ENCODE peak calls at places on chromosomes 3 and 15, in nine cellular contexts. R, P, D, H, F, I, V, G and B are unnamed samples.

GRCh38 chr15:84621358-84621979 is 20.7 kb downstream of the ZSCAN2 start:
- DNase-seq in R (no peak), P (peak), D (no peak), H (no peak), F (no peak), I (no peak), V (no peak), G (no peak), B (no peak)

GRCh38 chr15:66394472-66394871 is 7.8 kb downstream of the MAP2K1 start:
- DNase-seq in R (no peak), P (no peak), D (no peak), H (no peak), F (no peak), I (no peak), V (no peak), G (no peak), B (no peak)

GRCh38 chr15:85733415-85733814 is 61.3 kb downstream of the KLHL25 start:
- DNase-seq in R (no peak), P (no peak), D (no peak), H (no peak), F (no peak), I (no peak), V (no peak), G (no peak), B (no peak)

GRCh38 chr3:106262976-106263375 is 394.2 kb upstream of the CBLB start:
- DNase-seq in R (peak), P (no peak), D (no peak), H (no peak), F (no peak), I (no peak), V (no peak), G (no peak), B (no peak)

GRCh38 chr3:159828542-159828943 is 160.1 kb upstream of the IL12A start:
- DNase-seq in R (no peak), P (no peak), D (no peak), H (no peak), F (no peak), I (no peak), V (no peak), G (peak), B (no peak)

GRCh38 chr3:169675091-169675490 is 11.6 kb upstream of the MECOM start:
- DNase-seq in R (no peak), P (no peak), D (no peak), H (no peak), F (no peak), I (no peak), V (no peak), G (no peak), B (no peak)

GRCh38 chr15:34359416-34359815 is 7.6 kb downstream of the LPCAT4 start:
- DNase-seq in R (no peak), P (no peak), D (no peak), H (no peak), F (no peak), I (no peak), V (peak), G (no peak), B (no peak)

GRCh38 chr15:51721199-51721960 is 16.1 kb downstream of the LYSMD2 start:
- DNase-seq in R (no peak), P (no peak), D (no peak), H (no peak), F (no peak), I (no peak), V (no peak), G (no peak), B (no peak)

GRCh38 chr3:188526057-188526456 is 372.1 kb downstream of the LPP start:
- DNase-seq in R (no peak), P (peak), D (no peak), H (peak), F (no peak), I (no peak), V (no peak), G (no peak), B (no peak)

GRCh38 chr3:39388741-39389248 is 5.6 kb downstream of the SLC25A38 start:
- DNase-seq in R (no peak), P (no peak), D (no peak), H (no peak), F (no peak), I (no peak), V (no peak), G (peak), B (no peak)

GRCh38 chr15:66591322-66591862 is 25.6 kb upstream of the LCTL start:
- DNase-seq in R (no peak), P (no peak), D (no peak), H (peak), F (no peak), I (no peak), V (no peak), G (no peak), B (no peak)

GRCh38 chr15:90316139-90316538 is 35.9 kb upstream of the ZNF774 start:
- DNase-seq in R (no peak), P (no peak), D (no peak), H (no peak), F (no peak), I (peak), V (no peak), G (no peak), B (no peak)

GRCh38 chr15:98657721-98658120 is 9.4 kb downstream of the IGF1R start:
- DNase-seq in R (no peak), P (no peak), D (no peak), H (no peak), F (no peak), I (no peak), V (no peak), G (no peak), B (no peak)

GRCh38 chr3:162936706-162937105 is 1440.1 kb downstream of the OTOL1 start:
- DNase-seq in R (no peak), P (no peak), D (no peak), H (no peak), F (no peak), I (no peak), V (no peak), G (no peak), B (no peak)

DNA sequence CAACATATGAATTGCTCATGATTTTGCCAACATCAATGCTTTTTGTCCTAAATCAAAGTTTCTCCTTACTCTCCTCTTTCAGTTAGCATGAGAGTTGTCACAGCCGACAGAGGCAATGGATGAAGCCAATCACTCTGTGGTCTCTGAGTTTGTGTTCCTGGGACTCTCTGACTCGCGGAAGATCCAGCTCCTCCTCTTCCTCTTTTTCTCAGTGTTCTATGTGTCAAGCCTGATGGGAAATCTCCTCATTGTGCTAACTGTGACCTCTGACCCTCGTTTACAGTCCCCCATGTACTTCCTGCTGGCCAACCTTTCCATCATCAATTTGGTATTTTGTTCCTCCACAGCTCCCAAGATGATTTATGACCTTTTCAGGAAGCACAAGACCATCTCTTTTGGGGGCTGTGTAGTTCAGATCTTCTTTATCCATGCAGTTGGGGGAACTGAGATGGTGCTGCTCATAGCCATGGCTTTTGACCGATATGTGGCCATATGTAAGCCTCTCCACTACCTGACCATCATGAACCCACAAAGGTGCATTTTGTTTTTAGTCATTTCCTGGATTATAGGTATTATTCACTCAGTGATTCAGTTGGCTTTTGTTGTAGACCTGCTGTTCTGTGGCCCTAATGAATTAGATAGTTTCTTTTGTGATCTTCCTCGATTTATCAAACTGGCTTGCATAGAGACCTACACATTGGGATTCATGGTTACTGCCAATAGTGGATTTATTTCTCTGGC is 2.5 kb downstream of the OR4F6 start:
- DNase-seq in R (no peak), P (no peak), D (no peak), H (no peak), F (no peak), I (no peak), V (no peak), G (no peak), B (no peak)
- TF ChIP-seq CTCF in R (no peak), P (no peak), D (no peak), H (no peak), F (no peak), I (no peak), V (no peak), G (no peak), B (no peak)

GRCh38 chr3:134333522-134334181 is 40.6 kb downstream of the AMOTL2 start:
- DNase-seq in R (peak), P (peak), D (no peak), H (no peak), F (no peak), I (no peak), V (no peak), G (no peak), B (no peak)
- TF ChIP-seq CTCF in R (peak), P (peak), D (no peak), H (no peak), F (no peak), I (no peak), V (peak), G (no peak), B (no peak)

GRCh38 chr3:122776675-122777074 is 17.0 kb downstream of the HSPBAP1 start:
- DNase-seq in R (no peak), P (no peak), D (no peak), H (no peak), F (no peak), I (no peak), V (no peak), G (no peak), B (no peak)
- TF ChIP-seq CTCF in R (no peak), P (no peak), D (no peak), H (no peak), F (no peak), I (no peak), V (no peak), G (no peak), B (no peak)

DNA sequence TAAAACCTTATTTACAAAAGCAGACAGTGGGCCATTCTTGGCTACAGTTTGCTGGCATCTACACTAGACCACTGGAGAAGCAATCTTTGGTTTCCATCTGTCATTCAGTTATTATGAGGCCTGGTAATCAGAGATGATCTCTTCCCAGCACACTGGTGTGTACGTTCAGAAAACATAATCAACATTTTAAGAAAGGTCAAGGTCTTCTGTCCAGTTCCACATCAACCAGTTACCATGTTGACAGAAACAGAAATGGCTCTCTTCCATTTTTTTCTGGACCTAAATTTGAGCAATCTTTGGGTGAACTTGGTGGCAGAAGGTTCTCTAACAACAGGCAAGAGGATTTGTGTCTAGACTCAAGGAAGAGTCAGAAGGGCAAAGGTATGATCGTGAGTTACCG is 29.8 kb upstream of the ARHGEF3 start:
- DNase-seq in R (no peak), P (no peak), D (no peak), H (no peak), F (no peak), I (no peak), V (no peak), G (no peak), B (no peak)
- TF ChIP-seq CTCF in R (no peak), P (no peak), D (no peak), H (no peak), F (no peak), I (no peak), V (no peak), G (no peak), B (no peak)

DNA sequence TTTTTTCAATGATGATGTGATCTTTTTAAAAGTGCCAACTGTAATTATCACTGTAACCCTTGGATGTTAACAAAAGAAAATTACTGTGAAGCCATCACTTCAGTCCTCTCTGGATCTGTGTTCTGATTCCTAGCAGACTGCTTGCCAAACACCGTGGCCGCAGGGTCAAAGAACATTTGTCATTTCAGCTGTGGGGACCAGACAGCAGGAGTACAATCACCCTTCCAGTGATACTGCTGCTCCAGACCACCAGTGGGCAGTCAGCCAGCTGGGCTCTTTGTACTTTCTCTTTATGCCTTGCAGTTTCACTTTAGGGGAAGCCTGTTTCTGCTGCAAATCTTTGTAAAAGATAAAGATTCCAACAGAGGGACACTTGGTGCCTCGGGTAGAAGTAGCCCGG is 770.0 kb downstream of the GRM7 start:
- DNase-seq in R (peak), P (no peak), D (no peak), H (peak), F (no peak), I (no peak), V (no peak), G (no peak), B (peak)
- TF ChIP-seq CTCF in R (peak), P (no peak), D (no peak), H (no peak), F (peak), I (no peak), V (no peak), G (no peak), B (no peak)